ENCODE peak calls at places on chromosome 19, in seven cellular contexts. One of them, this sample, is unnamed.

GRCh38 chr19:44796701-44797115 is 12.2 kb upstream of the BCAM start:
- DNase-seq in activated gamma-delta T cell treated with Interleukin-2 at 50 U/mL for 16 hours: no peak
- DNase-seq in breast epithelium: peak
- DNase-seq in A549: no peak
- DNase-seq in stimulated activated CD8-positive, alpha-beta memory T cell treated with anti-CD3 and anti-CD28 coated beads, Interleukin-4, amount 100 ng/mL, for 1 hour: no peak
- DNase-seq in aorta: no peak
- DNase-seq in neural crest cell: no peak
- DNase-seq in this sample: peak

GRCh38 chr19:18164072-18164471 is 9.5 kb upstream of the IFI30 start:
- DNase-seq in activated gamma-delta T cell treated with Interleukin-2 at 50 U/mL for 16 hours: no peak
- DNase-seq in breast epithelium: no peak
- DNase-seq in A549: no peak
- DNase-seq in stimulated activated CD8-positive, alpha-beta memory T cell treated with anti-CD3 and anti-CD28 coated beads, Interleukin-4, amount 100 ng/mL, for 1 hour: no peak
- DNase-seq in aorta: no peak
- DNase-seq in neural crest cell: no peak
- DNase-seq in this sample: no peak

GRCh38 chr19:51091126-51091525 is 8.4 kb upstream of the KLK14 start:
- DNase-seq in activated gamma-delta T cell treated with Interleukin-2 at 50 U/mL for 16 hours: no peak
- DNase-seq in breast epithelium: no peak
- DNase-seq in A549: no peak
- DNase-seq in stimulated activated CD8-positive, alpha-beta memory T cell treated with anti-CD3 and anti-CD28 coated beads, Interleukin-4, amount 100 ng/mL, for 1 hour: no peak
- DNase-seq in aorta: no peak
- DNase-seq in neural crest cell: no peak
- DNase-seq in this sample: no peak

GRCh38 chr19:34428549-34429285 is 536 bp downstream of the UBA2 start:
- DNase-seq in activated gamma-delta T cell treated with Interleukin-2 at 50 U/mL for 16 hours: peak
- DNase-seq in breast epithelium: no peak
- DNase-seq in A549: peak
- DNase-seq in stimulated activated CD8-positive, alpha-beta memory T cell treated with anti-CD3 and anti-CD28 coated beads, Interleukin-4, amount 100 ng/mL, for 1 hour: peak
- DNase-seq in aorta: peak
- DNase-seq in neural crest cell: no peak
- DNase-seq in this sample: no peak

GRCh38 chr19:48183356-48183755 is 12.9 kb downstream of the ZSWIM9 start:
- DNase-seq in activated gamma-delta T cell treated with Interleukin-2 at 50 U/mL for 16 hours: no peak
- DNase-seq in breast epithelium: no peak
- DNase-seq in A549: no peak
- DNase-seq in stimulated activated CD8-positive, alpha-beta memory T cell treated with anti-CD3 and anti-CD28 coated beads, Interleukin-4, amount 100 ng/mL, for 1 hour: no peak
- DNase-seq in aorta: no peak
- DNase-seq in neural crest cell: no peak
- DNase-seq in this sample: no peak

GRCh38 chr19:29677001-29677781 is 11.9 kb downstream of the PLEKHF1 start:
- DNase-seq in activated gamma-delta T cell treated with Interleukin-2 at 50 U/mL for 16 hours: peak
- DNase-seq in breast epithelium: no peak
- DNase-seq in A549: no peak
- DNase-seq in stimulated activated CD8-positive, alpha-beta memory T cell treated with anti-CD3 and anti-CD28 coated beads, Interleukin-4, amount 100 ng/mL, for 1 hour: no peak
- DNase-seq in aorta: no peak
- DNase-seq in neural crest cell: no peak
- DNase-seq in this sample: no peak

GRCh38 chr19:42150940-42151339 is 18.7 kb upstream of the POU2F2 start:
- DNase-seq in activated gamma-delta T cell treated with Interleukin-2 at 50 U/mL for 16 hours: no peak
- DNase-seq in breast epithelium: no peak
- DNase-seq in A549: no peak
- DNase-seq in stimulated activated CD8-positive, alpha-beta memory T cell treated with anti-CD3 and anti-CD28 coated beads, Interleukin-4, amount 100 ng/mL, for 1 hour: no peak
- DNase-seq in aorta: no peak
- DNase-seq in neural crest cell: peak
- DNase-seq in this sample: no peak

GRCh38 chr19:6472713-6473112 is 8.6 kb downstream of the CRB3 start:
- DNase-seq in activated gamma-delta T cell treated with Interleukin-2 at 50 U/mL for 16 hours: no peak
- DNase-seq in breast epithelium: no peak
- DNase-seq in A549: no peak
- DNase-seq in stimulated activated CD8-positive, alpha-beta memory T cell treated with anti-CD3 and anti-CD28 coated beads, Interleukin-4, amount 100 ng/mL, for 1 hour: no peak
- DNase-seq in aorta: no peak
- DNase-seq in neural crest cell: no peak
- DNase-seq in this sample: no peak

GRCh38 chr19:30457484-30457883 is 85.3 kb downstream of the ZNF536 start:
- DNase-seq in activated gamma-delta T cell treated with Interleukin-2 at 50 U/mL for 16 hours: no peak
- DNase-seq in breast epithelium: no peak
- DNase-seq in A549: no peak
- DNase-seq in stimulated activated CD8-positive, alpha-beta memory T cell treated with anti-CD3 and anti-CD28 coated beads, Interleukin-4, amount 100 ng/mL, for 1 hour: no peak
- DNase-seq in aorta: no peak
- DNase-seq in neural crest cell: no peak
- DNase-seq in this sample: no peak

GRCh38 chr19:51158474-51159129 is 16.5 kb downstream of the SIGLEC7 start:
- DNase-seq in activated gamma-delta T cell treated with Interleukin-2 at 50 U/mL for 16 hours: peak
- DNase-seq in breast epithelium: no peak
- DNase-seq in A549: peak
- DNase-seq in stimulated activated CD8-positive, alpha-beta memory T cell treated with anti-CD3 and anti-CD28 coated beads, Interleukin-4, amount 100 ng/mL, for 1 hour: peak
- DNase-seq in aorta: peak
- DNase-seq in neural crest cell: peak
- DNase-seq in this sample: no peak

GRCh38 chr19:38285567-38285966 is 18.5 kb upstream of the C19orf33 start:
- DNase-seq in activated gamma-delta T cell treated with Interleukin-2 at 50 U/mL for 16 hours: no peak
- DNase-seq in breast epithelium: no peak
- DNase-seq in A549: no peak
- DNase-seq in stimulated activated CD8-positive, alpha-beta memory T cell treated with anti-CD3 and anti-CD28 coated beads, Interleukin-4, amount 100 ng/mL, for 1 hour: no peak
- DNase-seq in aorta: no peak
- DNase-seq in neural crest cell: no peak
- DNase-seq in this sample: no peak

GRCh38 chr19:30662211-30662861 is 290.2 kb downstream of the ZNF536 start:
- DNase-seq in activated gamma-delta T cell treated with Interleukin-2 at 50 U/mL for 16 hours: no peak
- DNase-seq in breast epithelium: no peak
- DNase-seq in A549: no peak
- DNase-seq in stimulated activated CD8-positive, alpha-beta memory T cell treated with anti-CD3 and anti-CD28 coated beads, Interleukin-4, amount 100 ng/mL, for 1 hour: no peak
- DNase-seq in aorta: no peak
- DNase-seq in neural crest cell: no peak
- DNase-seq in this sample: no peak

GRCh38 chr19:49064768-49065611 is at the start of gene NTF4:
- DNase-seq in activated gamma-delta T cell treated with Interleukin-2 at 50 U/mL for 16 hours: no peak
- DNase-seq in breast epithelium: no peak
- DNase-seq in A549: peak
- DNase-seq in stimulated activated CD8-positive, alpha-beta memory T cell treated with anti-CD3 and anti-CD28 coated beads, Interleukin-4, amount 100 ng/mL, for 1 hour: no peak
- DNase-seq in aorta: no peak
- DNase-seq in neural crest cell: peak
- DNase-seq in this sample: no peak

GRCh38 chr19:21126078-21126477 is 15.8 kb upstream of the ZNF431 start:
- DNase-seq in activated gamma-delta T cell treated with Interleukin-2 at 50 U/mL for 16 hours: no peak
- DNase-seq in breast epithelium: no peak
- DNase-seq in A549: no peak
- DNase-seq in stimulated activated CD8-positive, alpha-beta memory T cell treated with anti-CD3 and anti-CD28 coated beads, Interleukin-4, amount 100 ng/mL, for 1 hour: no peak
- DNase-seq in aorta: no peak
- DNase-seq in neural crest cell: no peak
- DNase-seq in this sample: no peak

GRCh38 chr19:16441661-16442071 is 30.1 kb downstream of the EPS15L1 start:
- DNase-seq in activated gamma-delta T cell treated with Interleukin-2 at 50 U/mL for 16 hours: no peak
- DNase-seq in breast epithelium: no peak
- DNase-seq in A549: peak
- DNase-seq in stimulated activated CD8-positive, alpha-beta memory T cell treated with anti-CD3 and anti-CD28 coated beads, Interleukin-4, amount 100 ng/mL, for 1 hour: no peak
- DNase-seq in aorta: no peak
- DNase-seq in neural crest cell: peak
- DNase-seq in this sample: no peak

This sample was measured in LNCaP clone FGC.